ENCODE peak calls at places on chromosomes 3 and 15, in five cellular contexts. One of them, this sample, is unnamed.

GRCh38 chr15:75238150-75238549 is 20.0 kb upstream of the GOLGA6C start:
- DNase-seq in H1: no peak
- DNase-seq in GM12878: no peak
- DNase-seq in GM23338: no peak
- DNase-seq in HCT116: no peak
- DNase-seq in this sample: no peak

GRCh38 chr3:100521439-100521845 is 29.0 kb downstream of the TMEM45A start:
- DNase-seq in H1: no peak
- DNase-seq in GM12878: peak
- DNase-seq in GM23338: no peak
- DNase-seq in HCT116: no peak
- DNase-seq in this sample: no peak

GRCh38 chr3:135889417-135889816 is 76.1 kb upstream of the PPP2R3A start:
- DNase-seq in H1: no peak
- DNase-seq in GM12878: no peak
- DNase-seq in GM23338: no peak
- DNase-seq in HCT116: no peak
- DNase-seq in this sample: no peak

GRCh38 chr3:181253796-181254195 is 264.3 kb upstream of the DNAJC19 start:
- DNase-seq in H1: no peak
- DNase-seq in GM12878: no peak
- DNase-seq in GM23338: no peak
- DNase-seq in HCT116: no peak
- DNase-seq in this sample: peak

GRCh38 chr15:98668566-98669308 is 20.4 kb downstream of the IGF1R start:
- DNase-seq in H1: no peak
- DNase-seq in GM12878: peak
- DNase-seq in GM23338: no peak
- DNase-seq in HCT116: peak
- DNase-seq in this sample: no peak

GRCh38 chr3:64104691-64105101 is 81.4 kb upstream of the PSMD6 start:
- DNase-seq in H1: no peak
- DNase-seq in GM12878: no peak
- DNase-seq in GM23338: no peak
- DNase-seq in HCT116: no peak
- DNase-seq in this sample: no peak

GRCh38 chr15:98823012-98823458 is 174.7 kb downstream of the IGF1R start:
- DNase-seq in H1: no peak
- DNase-seq in GM12878: peak
- DNase-seq in GM23338: peak
- DNase-seq in HCT116: no peak
- DNase-seq in this sample: no peak

GRCh38 chr3:148861277-148861869 is 3.7 kb upstream of the CPA3 start:
- DNase-seq in H1: no peak
- DNase-seq in GM12878: no peak
- DNase-seq in GM23338: peak
- DNase-seq in HCT116: peak
- DNase-seq in this sample: no peak

GRCh38 chr15:65408370-65409283 is 14.1 kb downstream of the IGDCC4 start:
- DNase-seq in H1: no peak
- DNase-seq in GM12878: no peak
- DNase-seq in GM23338: no peak
- DNase-seq in HCT116: no peak
- DNase-seq in this sample: no peak

GRCh38 chr15:75234191-75234810 is 23.8 kb upstream of the GOLGA6C start:
- DNase-seq in H1: no peak
- DNase-seq in GM12878: no peak
- DNase-seq in GM23338: no peak
- DNase-seq in HCT116: no peak
- DNase-seq in this sample: no peak

GRCh38 chr3:194843543-194843942 is 157.9 kb downstream of the FAM43A start:
- DNase-seq in H1: no peak
- DNase-seq in GM12878: no peak
- DNase-seq in GM23338: no peak
- DNase-seq in HCT116: no peak
- DNase-seq in this sample: no peak

GRCh38 chr15:89993344-89993743 is 7.8 kb upstream of the ZNF710 start:
- DNase-seq in H1: no peak
- DNase-seq in GM12878: no peak
- DNase-seq in GM23338: no peak
- DNase-seq in HCT116: no peak
- DNase-seq in this sample: no peak

GRCh38 chr3:107133891-107134290 is 243.3 kb upstream of the CCDC54 start:
- DNase-seq in H1: no peak
- DNase-seq in GM12878: no peak
- DNase-seq in GM23338: no peak
- DNase-seq in HCT116: no peak
- DNase-seq in this sample: no peak

GRCh38 chr3:139832998-139833397 is 102.0 kb upstream of the CLSTN2 start:
- DNase-seq in H1: no peak
- DNase-seq in GM12878: no peak
- DNase-seq in GM23338: no peak
- DNase-seq in HCT116: no peak
- DNase-seq in this sample: no peak
- TF ChIP-seq POLR2AphosphoS5 in H1: no peak
- TF ChIP-seq POLR2AphosphoS5 in GM12878: no peak
- TF ChIP-seq POLR2AphosphoS5 in GM23338: no peak
- TF ChIP-seq POLR2AphosphoS5 in HCT116: no peak
- TF ChIP-seq POLR2AphosphoS5 in this sample: no peak

GRCh38 chr15:52295421-52295991 is at the start of gene MYO5C:
- DNase-seq in H1: peak
- DNase-seq in GM12878: no peak
- DNase-seq in GM23338: peak
- DNase-seq in HCT116: peak
- DNase-seq in this sample: no peak
- TF ChIP-seq EZH2 in H1: no peak
- TF ChIP-seq EZH2 in GM12878: no peak
- TF ChIP-seq EZH2 in GM23338: no peak
- TF ChIP-seq EZH2 in HCT116: no peak
- TF ChIP-seq EZH2 in this sample: no peak

DNA sequence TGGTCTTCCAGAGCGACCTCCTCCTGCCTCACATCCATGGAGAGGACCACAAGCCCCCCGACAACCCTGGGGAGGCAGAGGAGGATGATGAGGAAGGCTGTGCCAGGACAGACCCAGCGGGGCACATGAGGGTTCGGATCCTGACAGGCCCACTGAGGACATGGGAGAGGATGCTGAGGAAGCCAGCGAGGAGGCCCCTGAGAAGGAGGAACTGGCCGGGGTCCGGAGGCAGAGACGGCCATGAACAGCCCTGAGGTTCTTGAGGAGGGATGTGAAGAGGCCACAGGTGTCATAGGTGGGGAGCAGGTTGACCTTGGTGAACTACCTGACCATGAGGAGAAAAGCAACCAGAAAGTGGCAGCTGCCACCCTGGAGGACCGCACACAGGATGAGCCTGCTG is 54.9 kb upstream of the WNT7A start:
- DNase-seq in H1: no peak
- DNase-seq in GM12878: no peak
- DNase-seq in GM23338: no peak
- DNase-seq in HCT116: no peak
- DNase-seq in this sample: no peak
- TF ChIP-seq POLR2AphosphoS5 in H1: no peak
- TF ChIP-seq POLR2AphosphoS5 in GM12878: no peak
- TF ChIP-seq POLR2AphosphoS5 in GM23338: no peak
- TF ChIP-seq POLR2AphosphoS5 in HCT116: no peak
- TF ChIP-seq POLR2AphosphoS5 in this sample: no peak

GRCh38 chr15:76866008-76866407 is 39.1 kb downstream of the SCAPER start:
- DNase-seq in H1: no peak
- DNase-seq in GM12878: no peak
- DNase-seq in GM23338: no peak
- DNase-seq in HCT116: no peak
- DNase-seq in this sample: no peak

GRCh38 chr15:76868740-76869139 is 36.4 kb downstream of the SCAPER start:
- DNase-seq in H1: no peak
- DNase-seq in GM12878: no peak
- DNase-seq in GM23338: no peak
- DNase-seq in HCT116: no peak
- DNase-seq in this sample: no peak

GRCh38 chr15:76865548-76865991 is 39.6 kb downstream of the SCAPER start:
- DNase-seq in H1: no peak
- DNase-seq in GM12878: no peak
- DNase-seq in GM23338: no peak
- DNase-seq in HCT116: no peak
- DNase-seq in this sample: no peak

GRCh38 chr15:76863693-76864092 is 41.4 kb downstream of the SCAPER start:
- DNase-seq in H1: no peak
- DNase-seq in GM12878: no peak
- DNase-seq in GM23338: peak
- DNase-seq in HCT116: no peak
- DNase-seq in this sample: no peak

GRCh38 chr15:76866716-76867321 is 38.3 kb downstream of the SCAPER start:
- DNase-seq in H1: no peak
- DNase-seq in GM12878: no peak
- DNase-seq in GM23338: peak
- DNase-seq in HCT116: peak
- DNase-seq in this sample: no peak
- TF ChIP-seq EZH2 in H1: no peak
- TF ChIP-seq EZH2 in GM12878: no peak
- TF ChIP-seq EZH2 in GM23338: no peak
- TF ChIP-seq EZH2 in HCT116: no peak
- TF ChIP-seq EZH2 in this sample: no peak

DNA sequence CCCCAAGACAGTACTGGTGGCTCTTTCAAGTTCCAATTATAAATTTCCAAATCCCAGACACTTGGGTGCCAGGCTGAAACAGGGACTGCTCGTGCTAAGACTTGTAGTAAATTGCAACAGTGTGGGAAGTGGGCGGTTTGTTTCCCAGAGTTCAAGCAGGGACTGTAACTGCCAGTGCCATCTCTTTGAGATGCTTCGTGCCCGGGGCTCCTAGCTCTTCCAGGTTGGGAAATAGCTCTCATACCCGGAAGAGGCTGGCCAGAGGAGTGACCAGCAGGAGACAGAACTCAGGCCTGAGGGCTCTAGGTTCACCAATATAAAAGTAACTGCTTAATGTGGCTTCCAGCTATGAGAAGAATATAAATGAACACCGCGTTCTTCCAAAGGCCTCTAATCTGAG is 54.0 kb upstream of the NEO1 start:
- DNase-seq in H1: no peak
- DNase-seq in GM12878: no peak
- DNase-seq in GM23338: no peak
- DNase-seq in HCT116: no peak
- DNase-seq in this sample: no peak
- TF ChIP-seq POLR2AphosphoS5 in H1: no peak
- TF ChIP-seq POLR2AphosphoS5 in GM12878: no peak
- TF ChIP-seq POLR2AphosphoS5 in GM23338: no peak
- TF ChIP-seq POLR2AphosphoS5 in HCT116: no peak
- TF ChIP-seq POLR2AphosphoS5 in this sample: no peak